ENCODE peak calls at places on chromosome 4, in six cellular contexts. One of them, this sample, is unnamed.

GRCh38 chr4:140085062-140085622 is 68.8 kb downstream of the MAML3 start:
- ATAC-seq in pancreas: no peak
- ATAC-seq in body of pancreas: no peak
- ATAC-seq in CD8-positive, alpha-beta T cell: no peak
- ATAC-seq in left lung: peak; percentile 43
- ATAC-seq in natural killer cell: no peak
- ATAC-seq in this sample: no peak

GRCh38 chr4:90071289-90072235 is 55.6 kb upstream of the CCSER1 start:
- ATAC-seq in pancreas: no peak
- ATAC-seq in body of pancreas: no peak
- ATAC-seq in CD8-positive, alpha-beta T cell: no peak
- ATAC-seq in left lung: no peak
- ATAC-seq in natural killer cell: no peak
- ATAC-seq in this sample: no peak

GRCh38 chr4:186297013-186297645 is 31.1 kb downstream of the F11 start:
- ATAC-seq in pancreas: no peak
- ATAC-seq in body of pancreas: no peak
- ATAC-seq in CD8-positive, alpha-beta T cell: no peak
- ATAC-seq in left lung: peak; percentile 73
- ATAC-seq in natural killer cell: no peak
- ATAC-seq in this sample: no peak

GRCh38 chr4:113053883-113054282 is 4.4 kb downstream of the ANK2 start:
- ATAC-seq in pancreas: no peak
- ATAC-seq in body of pancreas: no peak
- ATAC-seq in CD8-positive, alpha-beta T cell: no peak
- ATAC-seq in left lung: no peak
- ATAC-seq in natural killer cell: no peak
- ATAC-seq in this sample: no peak

GRCh38 chr4:55475394-55476243 is 71.1 kb downstream of the CLOCK start:
- ATAC-seq in pancreas: no peak
- ATAC-seq in body of pancreas: no peak
- ATAC-seq in CD8-positive, alpha-beta T cell: no peak
- ATAC-seq in left lung: no peak
- ATAC-seq in natural killer cell: no peak
- ATAC-seq in this sample: no peak

GRCh38 chr4:28436191-28437080 is 1575.8 kb downstream of the STIM2 start:
- ATAC-seq in pancreas: no peak
- ATAC-seq in body of pancreas: no peak
- ATAC-seq in CD8-positive, alpha-beta T cell: no peak
- ATAC-seq in left lung: no peak
- ATAC-seq in natural killer cell: no peak
- ATAC-seq in this sample: no peak

GRCh38 chr4:61246003-61246402 is 45.9 kb downstream of the ADGRL3 start:
- ATAC-seq in pancreas: no peak
- ATAC-seq in body of pancreas: no peak
- ATAC-seq in CD8-positive, alpha-beta T cell: no peak
- ATAC-seq in left lung: no peak
- ATAC-seq in natural killer cell: no peak
- ATAC-seq in this sample: no peak

GRCh38 chr4:173626277-173626676 is 96.2 kb upstream of the HAND2 start:
- ATAC-seq in pancreas: no peak
- ATAC-seq in body of pancreas: no peak
- ATAC-seq in CD8-positive, alpha-beta T cell: no peak
- ATAC-seq in left lung: no peak
- ATAC-seq in natural killer cell: no peak
- ATAC-seq in this sample: no peak

GRCh38 chr4:168486961-168487820 is 6.9 kb upstream of the DDX60L start:
- ATAC-seq in pancreas: no peak
- ATAC-seq in body of pancreas: no peak
- ATAC-seq in CD8-positive, alpha-beta T cell: no peak
- ATAC-seq in left lung: peak; percentile 76
- ATAC-seq in natural killer cell: no peak
- ATAC-seq in this sample: no peak

GRCh38 chr4:143357161-143357845 is 20.6 kb downstream of the GAB1 start:
- ATAC-seq in pancreas: no peak
- ATAC-seq in body of pancreas: no peak
- ATAC-seq in CD8-positive, alpha-beta T cell: no peak
- ATAC-seq in left lung: no peak
- ATAC-seq in natural killer cell: peak; percentile 25
- ATAC-seq in this sample: no peak

GRCh38 chr4:108695062-108695461 is 44.7 kb downstream of the OSTC start:
- ATAC-seq in pancreas: no peak
- ATAC-seq in body of pancreas: no peak
- ATAC-seq in CD8-positive, alpha-beta T cell: no peak
- ATAC-seq in left lung: no peak
- ATAC-seq in natural killer cell: no peak
- ATAC-seq in this sample: no peak

GRCh38 chr4:140851032-140851636 is 94.9 kb upstream of the TBC1D9 start:
- ATAC-seq in pancreas: peak; percentile 64
- ATAC-seq in body of pancreas: peak; percentile 82
- ATAC-seq in CD8-positive, alpha-beta T cell: no peak
- ATAC-seq in left lung: peak; percentile 94
- ATAC-seq in natural killer cell: no peak
- ATAC-seq in this sample: peak; percentile 65

GRCh38 chr4:87422104-87423052 is at the start of gene NUDT9:
- ATAC-seq in pancreas: peak; percentile 88
- ATAC-seq in body of pancreas: peak; percentile 92
- ATAC-seq in CD8-positive, alpha-beta T cell: peak; percentile 82
- ATAC-seq in left lung: peak; percentile 95
- ATAC-seq in natural killer cell: peak; percentile 88
- ATAC-seq in this sample: peak; percentile 96
- TF ChIP-seq CTCF in pancreas: no peak
- TF ChIP-seq CTCF in body of pancreas: no peak
- TF ChIP-seq CTCF in CD8-positive, alpha-beta T cell: no peak
- TF ChIP-seq CTCF in left lung: no peak
- TF ChIP-seq CTCF in natural killer cell: no peak
- TF ChIP-seq CTCF in this sample: no peak

GRCh38 chr4:183008492-183008891 is 90.6 kb upstream of the WWC2 start:
- ATAC-seq in pancreas: no peak
- ATAC-seq in body of pancreas: no peak
- ATAC-seq in CD8-positive, alpha-beta T cell: no peak
- ATAC-seq in left lung: no peak
- ATAC-seq in natural killer cell: no peak
- ATAC-seq in this sample: no peak
- TF ChIP-seq CTCF in pancreas: no peak
- TF ChIP-seq CTCF in body of pancreas: no peak
- TF ChIP-seq CTCF in CD8-positive, alpha-beta T cell: no peak
- TF ChIP-seq CTCF in left lung: no peak
- TF ChIP-seq CTCF in natural killer cell: no peak
- TF ChIP-seq CTCF in this sample: no peak

DNA sequence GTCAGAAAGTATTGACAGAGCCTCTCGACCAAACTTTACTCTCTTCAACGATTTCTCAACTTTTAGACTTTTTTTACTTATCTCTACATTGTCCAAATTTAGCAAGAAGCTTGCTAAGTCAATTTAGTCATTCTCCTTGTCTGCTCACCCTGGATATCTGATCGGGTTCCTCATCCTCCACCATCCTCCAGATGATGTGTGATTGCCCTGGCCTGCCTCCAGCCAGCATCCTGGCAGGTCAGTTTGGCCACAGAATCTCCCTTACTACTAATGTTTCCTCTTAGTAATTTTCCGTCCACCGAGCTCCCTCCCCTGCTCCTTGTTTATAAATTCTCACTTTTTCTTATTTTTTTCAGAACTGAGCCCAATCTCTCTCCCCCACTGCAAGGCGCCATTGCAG is 167.9 kb upstream of the ZFP42 start:
- ATAC-seq in pancreas: no peak
- ATAC-seq in body of pancreas: no peak
- ATAC-seq in CD8-positive, alpha-beta T cell: no peak
- ATAC-seq in left lung: no peak
- ATAC-seq in natural killer cell: no peak
- ATAC-seq in this sample: no peak
- TF ChIP-seq CTCF in pancreas: no peak
- TF ChIP-seq CTCF in body of pancreas: no peak
- TF ChIP-seq CTCF in CD8-positive, alpha-beta T cell: no peak
- TF ChIP-seq CTCF in left lung: no peak
- TF ChIP-seq CTCF in natural killer cell: no peak
- TF ChIP-seq CTCF in this sample: no peak

DNA sequence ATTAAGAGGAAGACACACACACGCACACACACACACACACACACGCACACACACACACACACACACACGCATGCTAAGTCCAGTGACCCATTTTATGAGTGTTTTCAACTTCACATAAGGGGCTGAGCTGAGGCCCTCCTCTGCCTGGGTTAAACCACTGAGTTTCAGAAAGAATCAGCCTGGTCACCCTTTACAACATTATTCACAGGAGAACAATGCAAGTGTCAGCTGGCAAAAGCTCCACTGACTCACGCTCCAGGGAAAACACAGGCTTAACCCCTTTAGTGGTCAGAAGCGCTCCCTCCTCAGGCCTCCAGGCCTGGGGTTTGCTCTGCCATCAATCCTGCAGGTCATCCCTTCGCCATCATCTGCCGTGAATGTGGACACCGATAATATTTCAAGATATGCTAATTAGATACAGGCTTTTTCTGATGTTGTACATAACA is 46.9 kb downstream of the ACOX3 start:
- ATAC-seq in pancreas: no peak
- ATAC-seq in body of pancreas: no peak
- ATAC-seq in CD8-positive, alpha-beta T cell: no peak
- ATAC-seq in left lung: peak; percentile 87
- ATAC-seq in natural killer cell: no peak
- ATAC-seq in this sample: peak; percentile 87
- TF ChIP-seq CTCF in pancreas: no peak
- TF ChIP-seq CTCF in body of pancreas: no peak
- TF ChIP-seq CTCF in CD8-positive, alpha-beta T cell: no peak
- TF ChIP-seq CTCF in left lung: no peak
- TF ChIP-seq CTCF in natural killer cell: no peak
- TF ChIP-seq CTCF in this sample: no peak

GRCh38 chr4:24557036-24558022 is 27.0 kb downstream of the DHX15 start:
- ATAC-seq in pancreas: no peak
- ATAC-seq in body of pancreas: no peak
- ATAC-seq in CD8-positive, alpha-beta T cell: peak; percentile 61
- ATAC-seq in left lung: peak; percentile 29
- ATAC-seq in natural killer cell: no peak
- ATAC-seq in this sample: no peak

GRCh38 chr4:24547979-24548378 is 36.4 kb downstream of the DHX15 start:
- ATAC-seq in pancreas: no peak
- ATAC-seq in body of pancreas: no peak
- ATAC-seq in CD8-positive, alpha-beta T cell: no peak
- ATAC-seq in left lung: no peak
- ATAC-seq in natural killer cell: no peak
- ATAC-seq in this sample: no peak

GRCh38 chr4:24550773-24551172 is 33.6 kb downstream of the DHX15 start:
- ATAC-seq in pancreas: no peak
- ATAC-seq in body of pancreas: no peak
- ATAC-seq in CD8-positive, alpha-beta T cell: no peak
- ATAC-seq in left lung: no peak
- ATAC-seq in natural killer cell: no peak
- ATAC-seq in this sample: no peak

GRCh38 chr4:24551492-24552330 is 32.6 kb downstream of the DHX15 start:
- ATAC-seq in pancreas: peak; percentile 53
- ATAC-seq in body of pancreas: no peak
- ATAC-seq in CD8-positive, alpha-beta T cell: no peak
- ATAC-seq in left lung: peak; percentile 18
- ATAC-seq in natural killer cell: no peak
- ATAC-seq in this sample: no peak
- TF ChIP-seq CTCF in pancreas: no peak
- TF ChIP-seq CTCF in body of pancreas: no peak
- TF ChIP-seq CTCF in CD8-positive, alpha-beta T cell: peak; percentile 57
- TF ChIP-seq CTCF in left lung: no peak
- TF ChIP-seq CTCF in natural killer cell: no peak
- TF ChIP-seq CTCF in this sample: peak; percentile 35